ENCODE peak calls at places on chromosomes 6 and 20, in seven cellular contexts. Q, C, O, G, B, I and D are unnamed samples.

GRCh38 chr20:35837577-35838195 is 65.9 kb downstream of the PHF20 start:
- DNase-seq in Q (no peak), C (no peak), O (no peak), G (no peak), B (no peak), I (no peak), D (no peak)

GRCh38 chr6:35445691-35446090 is 6.4 kb upstream of the FANCE start:
- DNase-seq in Q (no peak), C (no peak), O (no peak), G (peak), B (no peak), I (no peak), D (no peak)

GRCh38 chr6:12291785-12292604 is 1.8 kb downstream of the EDN1 start:
- DNase-seq in Q (no peak), C (no peak), O (no peak), G (peak), B (no peak), I (no peak), D (no peak)

GRCh38 chr6:14458669-14459266 is 341.2 kb downstream of the CD83 start:
- DNase-seq in Q (no peak), C (no peak), O (no peak), G (no peak), B (no peak), I (no peak), D (peak)

GRCh38 chr6:156963712-156964700 is 186.8 kb downstream of the ARID1B start:
- DNase-seq in Q (no peak), C (no peak), O (no peak), G (no peak), B (no peak), I (no peak), D (no peak)

GRCh38 chr6:46053034-46053933 is 37.6 kb upstream of the CLIC5 start:
- DNase-seq in Q (no peak), C (no peak), O (no peak), G (no peak), B (no peak), I (no peak), D (no peak)

GRCh38 chr6:41560440-41561192 is 14.4 kb downstream of the FOXP4 start:
- DNase-seq in Q (no peak), C (no peak), O (no peak), G (no peak), B (peak), I (no peak), D (no peak)

GRCh38 chr20:8464368-8464767 is 332.3 kb downstream of the PLCB1 start:
- DNase-seq in Q (no peak), C (no peak), O (no peak), G (no peak), B (no peak), I (no peak), D (no peak)

GRCh38 chr6:108562503-108562993 is 1.8 kb downstream of the FOXO3 start:
- DNase-seq in Q (peak), C (peak), O (no peak), G (peak), B (peak), I (peak), D (no peak)

GRCh38 chr6:90870561-90870960 is 283.7 kb upstream of the MAP3K7 start:
- DNase-seq in Q (no peak), C (no peak), O (no peak), G (peak), B (no peak), I (no peak), D (no peak)

GRCh38 chr20:46128310-46129151 is 10.4 kb downstream of the CD40 start:
- DNase-seq in Q (peak), C (peak), O (no peak), G (no peak), B (peak), I (peak), D (no peak)

GRCh38 chr20:20318318-20319161 is 49.4 kb upstream of the INSM1 start:
- DNase-seq in Q (no peak), C (no peak), O (no peak), G (no peak), B (no peak), I (no peak), D (no peak)

GRCh38 chr20:23508896-23509579 is 18.1 kb downstream of the CST8 start:
- DNase-seq in Q (no peak), C (no peak), O (no peak), G (no peak), B (peak), I (no peak), D (no peak)

GRCh38 chr6:106883808-106884262 is 90.7 kb downstream of the CD24 start:
- DNase-seq in Q (peak), C (no peak), O (no peak), G (no peak), B (no peak), I (peak), D (no peak)

GRCh38 chr6:16819752-16820151 is 58.5 kb upstream of the ATXN1 start:
- DNase-seq in Q (no peak), C (no peak), O (no peak), G (peak), B (no peak), I (no peak), D (no peak)

GRCh38 chr20:38297916-38298674 is 5.9 kb upstream of the BPI start:
- DNase-seq in Q (no peak), C (no peak), O (no peak), G (no peak), B (no peak), I (no peak), D (no peak)

GRCh38 chr20:36543187-36544133 is 2.1 kb downstream of the MYL9 start:
- DNase-seq in Q (no peak), C (no peak), O (no peak), G (no peak), B (no peak), I (no peak), D (peak)

GRCh38 chr20:50121858-50122271 is 8.9 kb upstream of the UBE2V1 start:
- DNase-seq in Q (no peak), C (no peak), O (no peak), G (no peak), B (no peak), I (peak), D (no peak)

GRCh38 chr20:32163951-32164350 is 43.6 kb downstream of the PLAGL2 start:
- DNase-seq in Q (no peak), C (no peak), O (no peak), G (no peak), B (no peak), I (no peak), D (no peak)

GRCh38 chr6:136546321-136546720 is 3.9 kb downstream of the MAP7 start:
- DNase-seq in Q (no peak), C (no peak), O (no peak), G (no peak), B (no peak), I (no peak), D (no peak)

GRCh38 chr6:158797331-158798202 is 21.6 kb downstream of the EZR start:
- DNase-seq in Q (no peak), C (no peak), O (no peak), G (no peak), B (no peak), I (no peak), D (no peak)

GRCh38 chr6:68777956-68778355 is 142.9 kb downstream of the ADGRB3 start:
- DNase-seq in Q (no peak), C (peak), O (no peak), G (no peak), B (no peak), I (peak), D (peak)

GRCh38 chr6:116304538-116305097 is 24.9 kb upstream of the TSPYL1 start:
- DNase-seq in Q (no peak), C (no peak), O (no peak), G (no peak), B (no peak), I (no peak), D (no peak)

GRCh38 chr20:32247957-32248497 is 29.4 kb upstream of the KIF3B start:
- DNase-seq in Q (no peak), C (no peak), O (no peak), G (no peak), B (no peak), I (no peak), D (no peak)